ENCODE peak calls at places on chromosomes 12 and 14, in seven cellular contexts. A is HCT116, Z is SK-N-SH, H is K562, F is HepG2, V is GM12878, U is H1. K is an unnamed sample. For H3K27me3, the result is how much of the 10 kb centered on the place peaks cover.

GRCh38 chr12:70724444-70724843 is 87.2 kb upstream of the PTPRB start:
- DNase-seq in Z (no peak), V (no peak), H (no peak), F (no peak), U (no peak), A (peak), K (peak)

GRCh38 chr14:39265032-39265431 is 31.3 kb downstream of the MIA2 start:
- DNase-seq in Z (no peak), U (no peak), F (no peak), A (peak), H (no peak), V (no peak), K (no peak)

GRCh38 chr12:116384629-116385485 is 107.4 kb upstream of the MED13L start:
- DNase-seq in F (no peak), A (no peak), V (no peak), H (peak), U (no peak), Z (no peak), K (no peak)

GRCh38 chr14:100898465-100898864 is 5.1 kb downstream of the RTL1 start:
- DNase-seq in F (no peak), H (no peak), A (no peak), U (no peak), V (no peak), Z (no peak), K (no peak)

GRCh38 chr12:88242161-88242925 is 100.2 kb downstream of the TMTC3 start:
- DNase-seq in Z (no peak), A (peak), V (no peak), U (no peak), H (no peak), F (no peak), K (no peak)

GRCh38 chr12:126107659-126108058 is 1042.4 kb downstream of the AACS start:
- DNase-seq in V (no peak), Z (no peak), A (no peak), U (no peak), H (no peak), F (no peak), K (no peak)

GRCh38 chr12:22332191-22332590 is 2.3 kb downstream of the ST8SIA1 start:
- DNase-seq in Z (no peak), H (no peak), U (no peak), A (no peak), V (no peak), F (no peak), K (no peak)

GRCh38 chr14:26032348-26032747 is 565.5 kb downstream of the NOVA1 start:
- DNase-seq in Z (no peak), F (no peak), A (no peak), V (no peak), H (no peak), U (no peak), K (no peak)

GRCh38 chr14:41806355-41806975 is 199.8 kb downstream of the LRFN5 start:
- DNase-seq in V (no peak), H (no peak), F (no peak), A (no peak), U (no peak), Z (no peak), K (no peak)

GRCh38 chr12:6708968-6709394 is 8.4 kb upstream of the PIANP start:
- DNase-seq in A (no peak), U (no peak), F (no peak), Z (no peak), V (no peak), H (no peak), K (no peak)

DNA sequence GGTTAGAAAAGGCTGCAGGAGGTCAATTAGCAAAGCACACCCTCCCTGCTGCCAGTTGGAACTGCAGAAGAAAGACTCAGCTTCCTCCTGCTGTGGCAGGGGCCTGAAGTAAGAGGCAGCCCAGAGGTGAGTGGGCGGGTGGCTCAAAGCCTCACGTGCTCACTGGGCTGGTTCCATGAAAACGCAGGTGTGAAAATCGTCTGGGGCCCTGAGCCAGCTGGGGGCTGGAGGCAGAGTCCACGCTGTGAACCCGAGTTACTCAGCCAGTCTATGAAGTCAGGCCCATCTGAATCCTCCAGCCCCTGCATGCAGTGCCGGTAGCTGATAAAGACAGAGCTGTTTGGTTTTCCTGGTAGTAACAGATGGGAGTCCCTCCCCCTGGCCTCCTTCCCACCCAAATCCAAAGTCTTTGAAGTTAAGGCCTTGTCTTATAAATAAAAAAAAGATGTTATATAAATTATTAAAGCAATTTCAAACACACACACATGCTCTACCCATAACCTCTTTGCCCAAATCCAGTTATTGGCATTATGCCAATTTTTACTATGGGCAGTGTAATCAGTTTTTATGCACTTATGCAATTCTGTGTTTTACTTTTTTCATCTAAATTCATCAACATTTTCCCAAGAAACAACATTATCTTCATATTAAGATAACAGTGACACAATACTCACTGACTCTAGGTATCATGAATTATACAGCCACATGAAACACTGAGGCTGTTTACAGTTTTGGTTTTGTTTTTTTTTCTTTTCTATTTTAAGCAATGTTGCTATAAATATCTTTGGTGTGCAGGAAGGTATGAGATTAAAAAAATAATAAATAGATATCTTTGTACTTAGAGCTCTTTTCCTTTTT is 57.9 kb upstream of the PNMA1 start:
- DNase-seq in F (peak), U (peak), A (no peak), Z (peak), H (peak), V (peak), K (no peak)
- H3K27me3 ChIP-seq in F (under half), U (under half), A (under half), Z (under half), H (under half), V (under half), K (under half)

GRCh38 chr14:96989293-96989692 is 192.1 kb downstream of the VRK1 start:
- DNase-seq in F (no peak), V (no peak), Z (no peak), H (no peak), U (no peak), A (no peak), K (no peak)
- TF ChIP-seq YY1 in F (no peak), V (no peak), Z (no peak), H (no peak), U (no peak), A (no peak), K (no peak)

DNA sequence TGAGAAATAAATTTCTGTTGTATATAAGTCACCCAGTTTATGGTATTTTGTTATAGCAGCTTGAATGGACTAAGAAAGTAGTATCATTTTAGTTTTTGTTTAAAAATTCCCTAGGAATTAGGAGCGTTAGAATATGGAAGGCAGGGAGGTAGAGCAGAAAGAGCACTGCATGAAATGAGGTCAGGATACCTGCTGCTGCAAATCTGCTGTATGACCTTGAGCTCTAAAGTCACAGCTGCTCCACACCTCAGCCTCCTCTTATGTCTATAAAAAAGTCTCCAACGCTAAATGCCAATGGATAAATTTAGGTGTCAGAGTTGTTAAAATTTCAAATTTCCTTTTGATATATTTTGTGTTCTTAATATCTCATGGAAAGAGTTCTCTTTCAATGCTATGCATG is 181.0 kb upstream of the GZMB start:
- DNase-seq in V (no peak), Z (no peak), A (no peak), F (no peak), U (no peak), H (no peak), K (no peak)
- H3K27me3 ChIP-seq in V (under half), Z (under half), A (under half), F (under half), U (under half), H (under half), K (under half)

GRCh38 chr12:68163546-68164210 is 4.1 kb upstream of the IFNG start:
- DNase-seq in H (no peak), F (no peak), A (no peak), U (no peak), V (peak), Z (no peak), K (no peak)

GRCh38 chr12:68157295-68157871 is 2.2 kb downstream of the IFNG start:
- DNase-seq in F (no peak), U (no peak), Z (no peak), A (no peak), H (no peak), V (no peak), K (no peak)

GRCh38 chr12:68158427-68158826 is 1.1 kb downstream of the IFNG start:
- DNase-seq in H (peak), Z (no peak), U (no peak), A (peak), V (no peak), F (no peak), K (no peak)

GRCh38 chr12:68162374-68162773 is 2.8 kb upstream of the IFNG start:
- DNase-seq in A (no peak), Z (no peak), F (no peak), V (no peak), U (no peak), H (no peak), K (no peak)

DNA sequence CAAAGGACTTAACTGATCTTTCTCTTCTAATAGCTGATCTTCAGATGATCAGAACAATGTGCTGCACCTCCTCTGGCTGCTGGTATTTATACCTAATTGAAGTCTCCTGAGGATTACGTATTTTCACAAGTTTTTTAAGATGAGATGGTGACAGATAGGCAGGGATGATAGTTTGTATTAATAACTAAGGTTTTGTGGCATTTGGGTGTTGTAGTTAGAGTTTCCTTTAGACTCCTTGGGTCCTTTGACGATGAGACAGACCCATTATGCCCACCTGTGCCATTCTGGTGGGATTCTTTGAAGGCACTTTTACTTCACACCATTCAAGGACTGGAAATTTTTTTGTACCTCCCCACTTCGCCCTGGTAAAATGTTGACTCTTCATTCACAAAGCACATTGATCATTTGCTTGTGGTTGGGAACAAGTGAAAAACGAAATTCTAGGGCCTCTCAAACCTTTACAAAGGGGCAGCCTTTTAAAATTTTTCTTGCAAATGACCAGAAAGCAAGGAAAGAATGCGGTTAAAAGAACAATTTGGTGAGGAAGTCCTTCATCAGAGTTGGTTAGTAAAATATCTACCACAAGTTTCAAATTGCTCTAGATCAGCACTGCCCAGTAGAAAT is at the start of gene IFNG:
- DNase-seq in U (no peak), F (no peak), A (no peak), H (no peak), V (peak), Z (no peak), K (no peak)
- TF ChIP-seq YY1 in U (no peak), F (no peak), A (no peak), H (no peak), V (no peak), Z (no peak), K (no peak)

DNA sequence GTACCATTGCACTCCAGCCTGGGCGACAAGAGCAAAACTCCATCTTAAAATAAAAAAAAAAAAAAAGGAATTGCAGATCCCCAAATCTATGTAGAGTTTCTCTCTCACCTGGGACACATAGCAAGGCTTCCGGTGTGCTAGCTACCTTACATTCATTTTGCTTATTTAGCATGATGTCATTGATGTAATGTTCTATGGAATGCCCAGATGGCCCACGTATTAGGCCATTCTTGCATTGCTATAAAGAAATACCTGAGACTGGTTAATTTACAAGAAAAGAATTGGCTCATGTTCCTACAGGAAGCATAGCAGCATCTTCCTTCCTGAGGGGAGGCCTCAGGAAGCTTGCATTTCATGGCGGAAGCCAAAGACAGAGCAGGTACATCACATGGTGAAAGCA is 36.9 kb upstream of the A2ML1 start:
- DNase-seq in V (no peak), H (no peak), F (no peak), A (no peak), U (no peak), Z (no peak), K (no peak)
- H3K27me3 ChIP-seq in V (under half), H (under half), F (under half), A (under half), U (under half), Z (under half), K (under half)

DNA sequence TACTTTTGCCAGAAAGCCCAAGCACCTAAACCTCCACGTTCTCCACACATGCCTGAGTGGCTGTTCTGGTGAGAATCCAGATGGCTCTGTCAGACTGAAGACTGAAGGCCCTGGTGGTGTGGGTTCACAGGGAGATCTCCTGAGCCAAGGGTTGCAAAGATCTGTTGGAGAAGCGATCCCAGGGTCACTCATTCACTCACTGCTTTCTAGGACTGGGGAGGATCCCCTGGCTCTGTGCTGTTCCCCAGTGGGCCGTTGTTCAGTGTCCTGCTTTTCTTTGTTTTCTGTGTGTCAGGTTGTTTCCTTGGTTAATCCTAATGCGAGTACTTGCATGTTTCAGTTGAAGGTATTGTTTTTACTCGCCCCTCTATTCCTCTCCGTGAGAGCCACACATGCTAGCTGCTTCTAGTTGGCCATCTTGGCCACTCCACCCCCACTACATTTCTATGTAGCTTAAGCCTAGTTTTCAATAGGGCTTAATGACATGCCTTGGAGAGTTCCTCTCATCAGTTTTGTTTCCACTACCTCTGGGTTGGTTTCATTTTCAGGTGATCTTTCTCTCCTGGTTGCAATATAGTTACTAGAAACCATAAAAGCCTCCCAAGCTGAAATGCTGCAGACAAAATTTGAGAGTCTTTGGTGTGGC is 144.5 kb upstream of the SLC38A2 start:
- DNase-seq in F (no peak), A (no peak), H (no peak), V (peak), Z (no peak), U (no peak), K (no peak)
- TF ChIP-seq YY1 in F (no peak), A (no peak), H (no peak), V (peak), Z (no peak), U (no peak), K (no peak)

GRCh38 chr12:91055976-91056375 is 1.8 kb downstream of the KERA start:
- DNase-seq in H (no peak), F (no peak), Z (no peak), A (no peak), V (no peak), U (no peak), K (no peak)

GRCh38 chr12:91057349-91057748 is 475 bp downstream of the KERA start:
- DNase-seq in U (no peak), H (no peak), V (no peak), Z (no peak), F (no peak), A (no peak), K (no peak)

GRCh38 chr12:91057771-91058170 is at the start of gene KERA:
- DNase-seq in H (no peak), F (no peak), V (no peak), U (no peak), A (no peak), Z (no peak), K (no peak)

GRCh38 chr12:91052021-91052420 is 5.8 kb downstream of the KERA start:
- DNase-seq in A (no peak), F (no peak), V (no peak), U (no peak), H (no peak), Z (no peak), K (no peak)

DNA sequence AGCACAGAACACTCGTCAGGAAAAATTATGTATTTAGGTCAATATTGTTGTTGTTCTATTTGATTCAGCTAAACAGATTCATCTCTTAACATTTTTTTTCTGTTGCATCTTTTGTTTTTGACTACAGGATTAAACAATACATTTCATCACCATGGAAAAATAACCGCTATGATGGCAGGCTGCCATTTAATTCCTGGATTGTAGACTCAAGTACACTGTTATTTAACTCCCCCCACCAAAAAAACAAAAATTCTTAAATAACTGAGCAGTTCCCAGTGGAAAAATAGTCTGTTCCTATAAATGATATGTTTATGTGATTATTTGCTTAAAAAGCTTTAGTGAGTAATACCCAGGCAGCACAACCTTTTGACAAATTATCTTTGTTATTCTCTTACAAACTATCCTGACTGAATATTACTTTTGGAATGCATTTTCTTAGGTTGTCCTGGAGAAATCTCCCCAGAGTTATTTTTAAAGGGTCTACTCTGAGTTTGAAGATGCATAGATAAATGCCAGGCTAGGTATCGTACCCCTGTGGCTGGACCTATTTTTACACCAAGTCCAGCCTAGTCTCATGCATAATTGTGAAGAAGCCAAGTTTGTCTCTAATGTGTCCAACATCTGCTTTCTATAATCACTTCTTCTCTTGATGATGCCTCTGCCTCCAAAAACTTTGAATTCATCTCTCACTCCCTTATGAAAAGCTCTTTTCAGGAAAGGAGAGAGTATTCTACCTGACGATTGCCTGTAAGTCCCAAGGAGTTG is 3.7 kb downstream of the KERA start:
- DNase-seq in U (no peak), F (no peak), A (no peak), V (no peak), H (no peak), Z (no peak), K (no peak)
- H3K27me3 ChIP-seq in U (under half), F (under half), A (under half), V (under half), H (under half), Z (under half), K (under half)